ENCODE peak calls at places on chromosomes 12 and 14, in seven cellular contexts. D is H1, X is HCT116, A is HepG2, G is K562, H is GM12878, Z is SK-N-SH. N is an unnamed sample.

GRCh38 chr12:53427905-53428594 is 4.4 kb downstream of the AMHR2 start:
- DNase-seq in H (no peak), G (peak), A (no peak), X (peak), D (no peak), Z (no peak), N (no peak)

GRCh38 chr12:131795688-131796410 is 32.3 kb upstream of the MMP17 start:
- DNase-seq in X (no peak), G (no peak), H (no peak), A (no peak), D (no peak), Z (no peak), N (no peak)

GRCh38 chr14:24938593-24938992 is 111.4 kb downstream of the STXBP6 start:
- DNase-seq in D (no peak), G (no peak), Z (no peak), X (no peak), H (no peak), A (no peak), N (no peak)

GRCh38 chr14:100988411-100988900 is 84.9 kb upstream of the RTL1 start:
- DNase-seq in D (no peak), Z (no peak), A (peak), G (no peak), X (peak), H (peak), N (no peak)

GRCh38 chr14:63076476-63076875 is 31.2 kb upstream of the KCNH5 start:
- DNase-seq in A (no peak), H (no peak), X (no peak), G (no peak), Z (no peak), D (no peak), N (no peak)

GRCh38 chr14:68951051-68951797 is 27.9 kb downstream of the ACTN1 start:
- DNase-seq in D (no peak), H (no peak), Z (peak), A (no peak), X (peak), G (no peak), N (no peak)

GRCh38 chr14:74637184-74637562 is 25.1 kb upstream of the LTBP2 start:
- DNase-seq in X (no peak), Z (no peak), G (no peak), A (no peak), D (no peak), H (no peak), N (no peak)

GRCh38 chr12:115451151-115451784 is 767.3 kb upstream of the TBX3 start:
- DNase-seq in X (no peak), Z (peak), A (no peak), G (no peak), H (no peak), D (no peak), N (no peak)

GRCh38 chr14:70836946-70837345 is 27.6 kb upstream of the MAP3K9 start:
- DNase-seq in G (no peak), Z (no peak), D (no peak), A (no peak), X (no peak), H (no peak), N (no peak)

GRCh38 chr12:188910-189621 is 24.9 kb downstream of the SLC6A12 start:
- DNase-seq in H (no peak), Z (peak), D (no peak), G (peak), X (no peak), A (no peak), N (peak)

GRCh38 chr14:99602054-99602787 is 1.8 kb downstream of the CCDC85C start:
- DNase-seq in D (no peak), H (no peak), G (no peak), X (no peak), Z (no peak), A (peak), N (no peak)

GRCh38 chr14:34711169-34711568 is 3.2 kb downstream of the CFL2 start:
- DNase-seq in A (no peak), G (no peak), D (no peak), H (peak), Z (peak), X (no peak), N (no peak)

GRCh38 chr12:51371295-51371953 is 19.8 kb downstream of the GALNT6 start:
- DNase-seq in H (no peak), X (peak), A (peak), G (no peak), D (peak), Z (peak), N (peak)

GRCh38 chr14:32703246-32703645 is 235.4 kb upstream of the NPAS3 start:
- DNase-seq in H (no peak), X (no peak), G (no peak), A (no peak), Z (no peak), D (no peak), N (no peak)

GRCh38 chr12:49823951-49824350 is 4.3 kb downstream of the NCKAP5L start:
- DNase-seq in A (no peak), G (no peak), Z (no peak), X (no peak), H (no peak), D (no peak), N (no peak)

GRCh38 chr14:73025544-73025943 is 1.4 kb downstream of the ZFYVE1 start:
- DNase-seq in A (no peak), G (no peak), D (no peak), X (no peak), H (no peak), Z (no peak), N (no peak)

GRCh38 chr12:52217223-52217622 is 15.8 kb upstream of the KRT7 start:
- DNase-seq in Z (no peak), G (no peak), D (no peak), A (no peak), X (peak), H (no peak), N (no peak)

GRCh38 chr12:54040148-54040494 is 7.3 kb downstream of the HOXC5 start:
- DNase-seq in X (no peak), A (no peak), Z (peak), D (no peak), G (peak), H (no peak), N (no peak)

GRCh38 chr14:105150026-105150367 is 18.6 kb downstream of the JAG2 start:
- DNase-seq in A (no peak), Z (no peak), G (no peak), D (no peak), H (no peak), X (no peak), N (no peak)

GRCh38 chr12:120091371-120092090 is 25.0 kb downstream of the RAB35 start:
- DNase-seq in A (no peak), G (no peak), X (no peak), D (no peak), Z (no peak), H (no peak), N (no peak)

GRCh38 chr12:121719926-121720414 is 7.4 kb downstream of the TMEM120B start:
- DNase-seq in G (no peak), Z (no peak), A (no peak), X (no peak), D (no peak), H (no peak), N (no peak)

GRCh38 chr12:32499048-32499447 is 99.7 kb downstream of the FGD4 start:
- DNase-seq in X (no peak), G (no peak), H (no peak), A (no peak), Z (no peak), D (no peak), N (no peak)

GRCh38 chr14:103066399-103066798 is 9.1 kb upstream of the CDC42BPB start:
- DNase-seq in H (no peak), A (peak), G (no peak), X (no peak), D (no peak), Z (no peak), N (no peak)

GRCh38 chr14:97120204-97121120 is 323.3 kb downstream of the VRK1 start:
- DNase-seq in H (peak), A (no peak), G (no peak), D (no peak), Z (no peak), X (no peak), N (no peak)

GRCh38 chr14:23114669-23115491 is 4.2 kb downstream of the CEBPE start:
- DNase-seq in Z (peak), H (no peak), D (no peak), G (peak), X (peak), A (peak), N (no peak)

GRCh38 chr12:67593041-67593870 is 55.3 kb upstream of the DYRK2 start:
- DNase-seq in H (no peak), D (no peak), G (no peak), A (no peak), X (peak), Z (no peak), N (no peak)

GRCh38 chr12:11154400-11154925 is 16.5 kb upstream of the SMIM10L1 start:
- DNase-seq in D (no peak), X (no peak), Z (no peak), A (no peak), H (no peak), G (no peak), N (peak)

GRCh38 chr12:25670076-25671055 is 117.3 kb upstream of the LMNTD1 start:
- DNase-seq in H (no peak), D (no peak), X (no peak), Z (no peak), G (no peak), A (no peak), N (no peak)

GRCh38 chr12:48881652-48882324 is 16.1 kb upstream of the RND1 start:
- DNase-seq in G (no peak), A (no peak), H (no peak), Z (no peak), D (no peak), X (no peak), N (no peak)

GRCh38 chr12:71627438-71628002 is 36.1 kb downstream of the ZFC3H1 start:
- DNase-seq in Z (no peak), A (no peak), X (no peak), D (no peak), G (no peak), H (no peak), N (no peak)

GRCh38 chr12:71626098-71626497 is 37.5 kb downstream of the ZFC3H1 start:
- DNase-seq in H (no peak), G (no peak), A (no peak), Z (no peak), X (no peak), D (no peak), N (no peak)

GRCh38 chr12:71621938-71622337 is 41.7 kb downstream of the ZFC3H1 start:
- DNase-seq in D (no peak), X (no peak), Z (no peak), H (no peak), G (no peak), A (no peak), N (no peak)

DNA sequence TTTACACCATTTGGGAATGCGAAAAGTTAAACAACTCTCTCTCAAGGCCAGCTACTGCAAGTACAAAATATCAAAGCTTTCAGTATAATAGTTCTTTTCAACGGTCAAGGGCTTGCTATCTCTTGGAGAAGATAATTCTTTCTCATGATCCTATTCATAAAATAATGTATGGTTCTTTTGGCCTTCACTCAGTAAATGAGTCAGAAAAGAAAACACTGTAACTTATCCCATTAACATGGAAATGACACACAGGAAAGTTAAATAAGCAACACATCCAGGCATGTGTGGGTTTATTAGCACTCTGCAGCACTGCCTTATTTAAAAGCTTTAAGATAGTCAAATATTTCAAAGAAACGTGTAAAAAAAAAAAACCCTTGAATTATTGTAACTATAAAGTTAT is 36.9 kb downstream of the ZFC3H1 start:
- DNase-seq in X (no peak), D (no peak), G (no peak), A (peak), Z (no peak), H (no peak), N (no peak)
- TF ChIP-seq YY1 in X (no peak), D (no peak), G (no peak), A (no peak), Z (no peak), H (no peak), N (no peak)

GRCh38 chr12:47736877-47737676 is 11.8 kb upstream of the ENDOU start:
- DNase-seq in D (no peak), A (no peak), H (no peak), X (no peak), G (peak), Z (peak), N (no peak)
- TF ChIP-seq YY1 in D (no peak), A (no peak), H (no peak), X (no peak), G (no peak), Z (no peak), N (no peak)

GRCh38 chr14:57498659-57499058 is 5.0 kb upstream of the CCDC198 start:
- DNase-seq in G (no peak), H (no peak), A (no peak), D (no peak), Z (no peak), X (no peak), N (no peak)
- TF ChIP-seq YY1 in G (no peak), H (no peak), A (no peak), D (no peak), Z (no peak), X (no peak), N (no peak)

GRCh38 chr14:64196668-64197411 is 97.3 kb downstream of the ESR2 start:
- DNase-seq in X (no peak), G (no peak), A (no peak), Z (peak), H (no peak), D (no peak), N (peak)

GRCh38 chr14:64196026-64196425 is 98.1 kb downstream of the ESR2 start:
- DNase-seq in H (no peak), A (no peak), Z (no peak), D (no peak), X (no peak), G (no peak), N (no peak)

GRCh38 chr14:64200170-64200569 is 94.0 kb downstream of the ESR2 start:
- DNase-seq in G (no peak), D (no peak), X (no peak), H (no peak), Z (no peak), A (no peak), N (peak)

GRCh38 chr14:64198021-64198420 is 96.2 kb downstream of the ESR2 start:
- DNase-seq in X (no peak), G (no peak), H (no peak), A (no peak), Z (no peak), D (no peak), N (no peak)

GRCh38 chr14:64198486-64198885 is 95.7 kb downstream of the ESR2 start:
- DNase-seq in X (no peak), A (no peak), H (no peak), Z (no peak), G (no peak), D (no peak), N (no peak)
- TF ChIP-seq YY1 in X (no peak), A (no peak), H (no peak), Z (no peak), G (no peak), D (no peak), N (no peak)

GRCh38 chr12:124786065-124786964 is 77.3 kb downstream of the SCARB1 start:
- DNase-seq in H (no peak), X (no peak), D (peak), Z (peak), A (no peak), G (peak), N (peak)
- TF ChIP-seq YY1 in H (no peak), X (no peak), D (peak), Z (peak), A (no peak), G (no peak), N (no peak)

GRCh38 chr12:94954029-94954685 is 49.3 kb downstream of the NDUFA12 start:
- DNase-seq in A (no peak), D (no peak), G (peak), Z (no peak), H (no peak), X (peak), N (no peak)
- TF ChIP-seq YY1 in A (no peak), D (no peak), G (peak), Z (no peak), H (no peak), X (peak), N (no peak)

DNA sequence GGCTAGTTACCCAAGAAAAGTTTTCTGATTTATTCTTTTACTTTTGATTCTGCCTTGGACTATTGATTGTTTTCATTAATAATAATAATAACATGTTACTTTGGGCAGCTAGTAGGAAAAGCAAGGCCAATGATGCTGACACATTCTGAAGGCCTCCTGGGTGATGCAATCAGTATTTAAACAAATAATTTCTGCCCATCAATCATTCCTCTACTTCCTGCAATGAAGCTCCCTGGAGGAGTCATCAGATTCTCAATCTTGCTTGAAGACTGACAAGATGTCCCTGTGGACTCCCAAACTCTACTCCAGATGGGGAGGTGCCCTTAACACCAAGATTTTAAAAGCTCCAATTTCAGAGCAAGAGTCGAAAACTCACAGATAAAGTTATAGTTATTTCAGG is at the start of gene SPX:
- DNase-seq in H (no peak), Z (no peak), A (peak), X (no peak), D (no peak), G (no peak), N (no peak)
- TF ChIP-seq YY1 in H (no peak), Z (no peak), A (no peak), X (no peak), D (no peak), G (no peak), N (no peak)